ENCODE peak calls at places on chromosomes 4 and X, in eight cellular contexts. P is CD8-positive, alpha-beta T cell; E is esophagus squamous epithelium; X is neural progenitor cell; F is CD4-positive, alpha-beta T cell; M is neuronal stem cell; Y is GM23248; D is fibroblast of lung. R is an unnamed sample.

GRCh38 chr4:181566490-181566889 is 676.7 kb upstream of the TENM3 start:
- DNase-seq in P (no peak), E (no peak), X (no peak), F (no peak), M (no peak), Y (no peak), D (peak; percentile 92), R (no peak)

GRCh38 chr4:1986578-1987210 is 22.1 kb downstream of the NELFA start:
- DNase-seq in P (no peak), E (no peak), X (no peak), F (no peak), M (no peak), Y (no peak), D (no peak), R (no peak)

GRCh38 chr4:138953962-138954371 is 61.6 kb upstream of the NOCT start:
- DNase-seq in P (no peak), E (no peak), X (no peak), F (no peak), M (no peak), Y (peak; percentile 79), D (peak; percentile 97), R (no peak)

GRCh38 chr4:112130903-112131302 is 14.4 kb upstream of the FAM241A start:
- DNase-seq in P (no peak), E (no peak), X (no peak), F (no peak), M (no peak), Y (peak; percentile 37), D (peak; percentile 19), R (no peak)

GRCh38 chrX:15816453-15816838 is 26.2 kb downstream of the ZRSR2 start:
- DNase-seq in P (no peak), E (no peak), X (no peak), F (no peak), M (no peak), Y (peak; percentile 5), D (peak; percentile 21), R (no peak)

GRCh38 chr4:96352051-96352517 is 512.2 kb downstream of the PDHA2 start:
- DNase-seq in P (no peak), E (no peak), X (peak; percentile 49), F (no peak), M (peak; percentile 9), Y (no peak), D (peak; percentile 23), R (no peak)

GRCh38 chrX:145613894-145614293 is 203.7 kb upstream of the SLITRK2 start:
- DNase-seq in P (no peak), E (no peak), X (no peak), F (no peak), M (no peak), Y (no peak), D (no peak), R (no peak)

GRCh38 chrX:106751407-106751806 is 24.9 kb downstream of the RNF128 start:
- DNase-seq in P (no peak), E (no peak), X (no peak), F (no peak), M (no peak), Y (no peak), D (no peak), R (no peak)

GRCh38 chr4:150010525-150011126 is 67.6 kb upstream of the DCLK2 start:
- DNase-seq in P (no peak), E (no peak), X (peak; percentile 60), F (no peak), M (peak; percentile 30), Y (peak; percentile 67), D (peak; percentile 79), R (no peak)

GRCh38 chr4:122602277-122603142 is 18.4 kb downstream of the IL21 start:
- DNase-seq in P (no peak), E (no peak), X (peak; percentile 37), F (no peak), M (peak; percentile 6), Y (peak; percentile 67), D (peak; percentile 82), R (no peak)

GRCh38 chrX:45889471-45889870 is 655.8 kb downstream of the ZNF674 start:
- DNase-seq in P (no peak), E (no peak), X (no peak), F (no peak), M (no peak), Y (peak; percentile 53), D (no peak), R (no peak)

GRCh38 chrX:122703762-122704161 is 480.3 kb upstream of the GRIA3 start:
- DNase-seq in P (no peak), E (no peak), X (peak; percentile 15), F (no peak), M (no peak), Y (peak; percentile 37), D (no peak), R (no peak)

GRCh38 chrX:2581296-2581695 is 80.5 kb upstream of the DHRSX start:
- DNase-seq in P (no peak), E (no peak), X (no peak), F (no peak), M (no peak), Y (no peak), D (no peak), R (no peak)

GRCh38 chr4:960736-961650 is 12.4 kb downstream of the DGKQ start:
- DNase-seq in P (no peak), E (no peak), X (no peak), F (no peak), M (no peak), Y (no peak), D (no peak), R (no peak)

GRCh38 chrX:150365051-150365952 is 2.2 kb downstream of the MAMLD1 start:
- DNase-seq in P (peak; percentile 44), E (no peak), X (peak; percentile 85), F (peak; percentile 60), M (peak; percentile 57), Y (peak; percentile 77), D (peak; percentile 66), R (peak; percentile 41)

GRCh38 chr4:169210516-169211108 is 60.1 kb downstream of the SH3RF1 start:
- DNase-seq in P (no peak), E (no peak), X (no peak), F (no peak), M (no peak), Y (no peak), D (no peak), R (no peak)

GRCh38 chr4:177952723-177953122 is 510.5 kb upstream of the AGA start:
- DNase-seq in P (no peak), E (no peak), X (no peak), F (no peak), M (no peak), Y (no peak), D (no peak), R (no peak)

GRCh38 chr4:177945235-177945634 is 503.0 kb upstream of the AGA start:
- DNase-seq in P (no peak), E (no peak), X (no peak), F (no peak), M (no peak), Y (no peak), D (no peak), R (no peak)

GRCh38 chr4:177951026-177951425 is 508.8 kb upstream of the AGA start:
- DNase-seq in P (no peak), E (no peak), X (no peak), F (no peak), M (no peak), Y (no peak), D (no peak), R (no peak)

DNA sequence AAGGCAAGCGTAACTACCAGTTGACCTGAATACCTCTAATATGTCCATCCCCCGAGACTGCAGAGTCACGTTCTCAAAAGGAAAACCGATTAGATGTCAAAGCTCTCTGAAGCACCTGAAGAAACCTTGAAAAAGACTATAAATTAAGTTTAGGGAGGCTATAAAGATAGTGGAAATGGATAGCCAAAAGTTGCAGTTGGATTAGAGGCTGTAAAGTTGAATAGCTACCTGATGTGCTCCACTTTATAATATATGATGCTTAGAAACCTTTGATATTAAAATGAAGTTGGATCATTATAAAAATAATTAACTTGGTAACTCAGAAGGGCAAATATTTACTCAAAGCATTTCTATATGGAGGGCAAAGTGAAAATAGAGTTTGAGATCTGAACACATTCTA is 506.6 kb upstream of the AGA start:
- DNase-seq in P (no peak), E (no peak), X (no peak), F (no peak), M (no peak), Y (no peak), D (no peak), R (no peak)
- H3K9me3 ChIP-seq in P (no peaks in the 10 kb centered on the region), E (no peaks in the 10 kb centered on the region), X (no peaks in the 10 kb centered on the region), F (no peaks in the 10 kb centered on the region), M (no peaks in the 10 kb centered on the region), Y (no peaks in the 10 kb centered on the region), D (no peaks in the 10 kb centered on the region), R (no peaks in the 10 kb centered on the region)

DNA sequence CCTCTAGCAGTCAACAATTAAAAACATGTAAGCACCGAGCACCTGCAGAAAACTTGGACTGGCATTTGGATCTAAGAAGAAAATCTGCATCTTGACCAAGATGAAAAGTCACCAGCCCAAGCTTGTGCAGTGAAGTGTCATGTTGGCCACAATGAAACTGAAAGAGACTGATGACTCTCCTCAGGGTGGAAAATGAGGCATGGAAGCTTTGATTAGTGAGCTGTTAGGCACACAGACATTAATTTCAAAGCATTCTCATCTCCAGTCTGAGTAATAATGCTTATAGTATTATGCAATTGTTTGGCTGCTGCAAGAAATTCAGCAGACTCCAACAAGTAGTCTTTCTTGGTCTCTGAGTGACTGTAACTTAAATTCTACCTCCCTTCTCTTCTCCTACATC is 150.1 kb downstream of the AR start:
- DNase-seq in P (no peak), E (no peak), X (no peak), F (no peak), M (no peak), Y (peak; percentile 69), D (peak; percentile 10), R (no peak)
- H3K9me3 ChIP-seq in P (no peaks in the 10 kb centered on the region), E (no peaks in the 10 kb centered on the region), X (peaks cover 5% of the 10 kb centered on the region), F (no peaks in the 10 kb centered on the region), M (no peaks in the 10 kb centered on the region), Y (no peaks in the 10 kb centered on the region), D (no peaks in the 10 kb centered on the region), R (no peaks in the 10 kb centered on the region)

DNA sequence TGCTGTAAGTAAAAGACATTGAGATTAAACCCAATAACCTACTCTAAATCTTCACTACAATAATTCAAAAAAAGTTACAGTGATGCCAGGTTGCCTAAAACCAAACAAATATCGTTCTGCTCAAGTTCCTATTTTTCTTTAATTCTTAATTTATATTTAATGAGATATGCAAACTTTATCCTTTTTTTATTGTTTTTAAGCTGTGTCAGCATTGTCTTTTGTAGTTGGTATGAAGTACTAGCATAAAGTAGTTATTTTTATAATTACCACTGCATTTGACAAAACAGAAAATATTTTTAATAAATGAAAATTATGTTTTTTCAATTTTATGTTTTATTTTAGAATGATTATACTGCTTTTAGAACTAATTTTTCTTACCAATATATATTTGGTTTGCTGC is 1431.1 kb upstream of the PCDH7 start:
- DNase-seq in P (no peak), E (no peak), X (no peak), F (no peak), M (no peak), Y (no peak), D (no peak), R (no peak)
- H3K9me3 ChIP-seq in P (peaks cover 3% of the 10 kb centered on the region), E (no peaks in the 10 kb centered on the region), X (no peaks in the 10 kb centered on the region), F (no peaks in the 10 kb centered on the region), M (no peaks in the 10 kb centered on the region), Y (no peaks in the 10 kb centered on the region), D (no peaks in the 10 kb centered on the region), R (no peaks in the 10 kb centered on the region)

DNA sequence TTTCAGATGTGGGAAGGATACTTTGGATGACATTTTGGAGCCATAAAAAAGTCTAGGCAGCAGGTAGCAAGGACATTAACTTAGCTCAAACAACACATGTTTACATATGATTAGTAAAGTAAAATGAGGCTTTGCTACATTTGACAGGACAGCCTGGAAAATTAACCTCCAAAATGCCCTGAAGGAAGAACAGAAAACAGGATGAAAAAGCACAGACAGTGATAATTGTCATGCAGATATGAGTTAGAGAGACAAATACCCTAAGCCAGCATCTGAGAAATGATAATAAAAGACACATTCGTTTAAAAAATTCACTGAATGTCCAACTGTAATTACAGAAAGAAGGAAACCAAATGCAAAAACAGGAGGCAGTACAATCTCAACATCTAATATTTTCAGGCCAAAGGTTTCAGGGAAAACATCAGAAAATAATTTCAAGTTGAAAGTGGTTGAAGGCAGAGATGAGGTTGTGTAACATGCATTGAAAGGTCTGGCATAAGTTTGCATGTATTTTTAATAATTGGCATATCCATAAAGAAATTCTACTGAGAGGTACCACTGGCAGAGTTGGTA is 54.2 kb upstream of the MAP9 start:
- DNase-seq in P (no peak), E (no peak), X (no peak), F (no peak), M (no peak), Y (no peak), D (no peak), R (no peak)
- H3K9me3 ChIP-seq in P (no peaks in the 10 kb centered on the region), E (no peaks in the 10 kb centered on the region), X (peaks cover 19% of the 10 kb centered on the region), F (peaks cover 4% of the 10 kb centered on the region), M (peaks cover 7% of the 10 kb centered on the region), Y (no peaks in the 10 kb centered on the region), D (no peaks in the 10 kb centered on the region), R (no peaks in the 10 kb centered on the region)